ENCODE peak calls at places on chromosomes 16 and 17, in eight cellular contexts. E, W, G, F, K, R, T and Z are unnamed samples.

GRCh38 chr16:86289907-86290306 is 220.4 kb upstream of the FOXF1 start:
- DNase-seq in E (no peak), R (no peak), T (no peak), G (no peak), K (no peak), W (no peak), F (no peak), Z (no peak)

GRCh38 chr17:51507444-51507843 is 247.1 kb downstream of the UTP18 start:
- DNase-seq in E (no peak), K (no peak), G (no peak), T (no peak), F (no peak), W (no peak), R (no peak), Z (no peak)

GRCh38 chr17:28577466-28577824 is 750 bp upstream of the ALDOC start:
- DNase-seq in R (no peak), T (no peak), E (no peak), G (no peak), W (no peak), F (no peak), K (no peak), Z (no peak)

GRCh38 chr17:15257316-15257925 is 7.7 kb downstream of the PMP22 start:
- DNase-seq in F (peak; percentile 76), R (peak; percentile 75), G (peak; percentile 90), W (peak; percentile 82), T (peak; percentile 28), E (peak; percentile 66), K (peak; percentile 83), Z (peak; percentile 95)

GRCh38 chr16:6884002-6884401 is 448.6 kb upstream of the RBFOX1 start:
- DNase-seq in T (no peak), R (no peak), W (no peak), E (no peak), F (no peak), G (no peak), K (peak; percentile 49), Z (no peak)

GRCh38 chr17:44552361-44552760 is 4.9 kb upstream of the FZD2 start:
- DNase-seq in W (peak; percentile 58), E (no peak), F (no peak), G (no peak), R (no peak), K (no peak), T (no peak), Z (no peak)

GRCh38 chr16:30535777-30536190 is 1.1 kb upstream of the ZNF747 start:
- DNase-seq in T (no peak), F (peak; percentile 83), R (peak; percentile 36), G (peak; percentile 71), E (no peak), K (peak; percentile 82), W (peak; percentile 67), Z (peak; percentile 88)

GRCh38 chr17:17351901-17352781 is 49.0 kb downstream of the NT5M start:
- DNase-seq in G (peak; percentile 80), R (no peak), E (no peak), T (no peak), F (no peak), W (no peak), K (no peak), Z (peak; percentile 76)

GRCh38 chr17:79545251-79546005 is 65.4 kb downstream of the RBFOX3 start:
- DNase-seq in E (no peak), T (no peak), F (no peak), R (no peak), K (no peak), G (no peak), W (no peak), Z (no peak)

GRCh38 chr16:13923703-13924298 is 3.8 kb downstream of the ERCC4 start:
- DNase-seq in R (no peak), W (peak; percentile 68), G (peak; percentile 51), K (peak; percentile 56), E (peak; percentile 57), F (peak; percentile 70), T (no peak), Z (no peak)

GRCh38 chr17:33273271-33273670 is 19.8 kb downstream of the ASIC2 start:
- DNase-seq in G (no peak), R (no peak), W (no peak), F (no peak), E (no peak), T (no peak), K (no peak), Z (no peak)

GRCh38 chr17:33521784-33522183 is 228.7 kb upstream of the ASIC2 start:
- DNase-seq in F (no peak), G (no peak), E (no peak), R (no peak), T (no peak), K (peak; percentile 66), W (no peak), Z (peak; percentile 94)

GRCh38 chr16:6048017-6048416 is 950.4 kb upstream of the EEF2KMT start:
- DNase-seq in W (no peak), R (no peak), E (no peak), K (no peak), F (no peak), T (no peak), G (no peak), Z (no peak)

GRCh38 chr17:74449306-74449705 is 17.1 kb upstream of the CD300A start:
- DNase-seq in T (no peak), K (no peak), R (no peak), F (no peak), E (no peak), G (no peak), W (no peak), Z (no peak)

GRCh38 chr17:5585814-5586558 is 1.7 kb upstream of the NLRP1 start:
- DNase-seq in E (no peak), W (no peak), F (peak; percentile 12), T (no peak), G (peak; percentile 35), R (no peak), K (no peak), Z (peak; percentile 61)

GRCh38 chr17:64063766-64064224 is 43.4 kb upstream of the ICAM2 start:
- DNase-seq in G (no peak), E (no peak), K (peak; percentile 78), F (no peak), R (peak; percentile 37), W (peak; percentile 68), T (no peak), Z (peak; percentile 97)

GRCh38 chr16:67942200-67942509 is 1.8 kb downstream of the LCAT start:
- DNase-seq in R (peak; percentile 52), E (no peak), T (no peak), G (peak; percentile 48), W (peak; percentile 67), K (peak; percentile 73), F (peak; percentile 46), Z (peak; percentile 90)

GRCh38 chr16:2828521-2828840 is 1.6 kb upstream of the ZG16B start:
- DNase-seq in W (no peak), K (no peak), E (no peak), R (no peak), G (no peak), F (no peak), T (no peak), Z (no peak)

GRCh38 chr17:7910711-7911110 is 5.4 kb downstream of the RNF227 start:
- DNase-seq in W (no peak), R (no peak), T (no peak), G (no peak), E (no peak), K (no peak), F (no peak), Z (no peak)

GRCh38 chr17:56715613-56716357 is 117.9 kb downstream of the C17orf67 start:
- DNase-seq in E (peak; percentile 75), W (peak; percentile 84), R (peak; percentile 81), F (peak; percentile 80), K (peak; percentile 92), T (peak; percentile 63), G (peak; percentile 81), Z (peak; percentile 95)

GRCh38 chr17:37530420-37530819 is 40.7 kb downstream of the DUSP14 start:
- DNase-seq in R (no peak), K (no peak), T (no peak), F (no peak), G (peak; percentile 44), E (no peak), W (no peak), Z (no peak)

GRCh38 chr17:1709971-1710806 is at the start of gene TLCD2:
- DNase-seq in E (no peak), W (peak; percentile 71), K (peak; percentile 79), R (peak; percentile 42), T (no peak), G (peak; percentile 77), F (peak; percentile 84), Z (peak; percentile 92)

GRCh38 chr17:40615295-40615988 is 32.2 kb downstream of the SMARCE1 start:
- DNase-seq in T (no peak), F (no peak), G (peak; percentile 44), E (peak; percentile 16), W (peak; percentile 84), R (no peak), K (peak; percentile 68), Z (peak; percentile 95)

GRCh38 chr17:8656693-8657092 is 26.2 kb upstream of the MYH10 start:
- DNase-seq in R (no peak), W (no peak), K (no peak), G (no peak), F (no peak), T (no peak), E (no peak), Z (no peak)

GRCh38 chr16:22659933-22660332 is 149.2 kb downstream of the NPIPB5 start:
- DNase-seq in T (no peak), W (no peak), K (no peak), F (no peak), G (no peak), R (no peak), E (no peak), Z (peak; percentile 34)

GRCh38 chr16:52825882-52826281 is 226.8 kb downstream of the CHD9NB start:
- DNase-seq in W (no peak), R (no peak), T (no peak), K (no peak), F (no peak), E (no peak), G (no peak), Z (no peak)

GRCh38 chr16:4059969-4060368 is 56.3 kb downstream of the ADCY9 start:
- DNase-seq in T (no peak), E (no peak), F (no peak), K (no peak), W (no peak), R (no peak), G (peak; percentile 6), Z (no peak)

GRCh38 chr16:48194828-48195566 is 39.2 kb upstream of the ABCC12 start:
- DNase-seq in G (peak; percentile 32), W (peak; percentile 54), T (no peak), R (no peak), E (peak; percentile 27), F (peak; percentile 6), K (no peak), Z (no peak)

GRCh38 chr17:21397341-21398050 is 21.3 kb downstream of the KCNJ12 start:
- DNase-seq in G (peak; percentile 56), F (no peak), E (peak; percentile 20), W (no peak), T (no peak), K (no peak), R (no peak), Z (no peak)

GRCh38 chr17:5592382-5592781 is 8.1 kb upstream of the NLRP1 start:
- DNase-seq in G (peak; percentile 49), T (no peak), E (peak; percentile 45), W (peak; percentile 53), F (peak; percentile 22), R (no peak), K (peak; percentile 69), Z (peak; percentile 45)

GRCh38 chr16:2585651-2586081 is 47.8 kb downstream of the PDPK1 start:
- DNase-seq in F (no peak), K (no peak), R (no peak), G (no peak), E (no peak), T (no peak), W (no peak), Z (no peak)